ENCODE peak calls at places on chromosomes 11 and 22, in five cellular contexts. O, X, M, N and B are unnamed samples. For H3K4me1 and H3K27me3, the result is how much of the 10 kb centered on the place peaks cover.

GRCh38 chr22:42401562-42402334 is 30.5 kb downstream of the NFAM1 start:
- DNase-seq in O (no peak), X (no peak), M (no peak), N (no peak), B (no peak)

GRCh38 chr11:86761978-86762377 is 38.4 kb upstream of the PRSS23 start:
- DNase-seq in O (no peak), X (no peak), M (no peak), N (no peak), B (no peak)

GRCh38 chr11:3956748-3957147 is 101.3 kb downstream of the STIM1 start:
- DNase-seq in O (no peak), X (no peak), M (no peak), N (no peak), B (no peak)

GRCh38 chr11:23006730-23007129 is 146.5 kb upstream of the CCDC179 start:
- DNase-seq in O (no peak), X (no peak), M (no peak), N (no peak), B (no peak)

GRCh38 chr11:120212259-120212888 is 1.5 kb downstream of the OAF start:
- DNase-seq in O (no peak), X (no peak), M (no peak), N (no peak), B (no peak)

GRCh38 chr11:65611758-65612603 is 2.0 kb downstream of the MAP3K11 start:
- DNase-seq in O (no peak), X (no peak), M (no peak), N (no peak), B (no peak)

GRCh38 chr22:46590334-46590733 is 29.9 kb upstream of the GRAMD4 start:
- DNase-seq in O (no peak), X (no peak), M (no peak), N (no peak), B (no peak)

GRCh38 chr22:38069372-38070249 is 12.4 kb downstream of the PICK1 start:
- DNase-seq in O (no peak), X (peak), M (peak), N (no peak), B (no peak)

GRCh38 chr11:65436412-65437032 is 13.9 kb downstream of the NEAT1 start:
- DNase-seq in O (no peak), X (peak), M (peak), N (no peak), B (no peak)

GRCh38 chr11:112277937-112278336 is 17.3 kb upstream of the PLET1 start:
- DNase-seq in O (no peak), X (no peak), M (no peak), N (no peak), B (no peak)

GRCh38 chr11:111236355-111236754 is 9.2 kb upstream of the POU2AF2 start:
- DNase-seq in O (no peak), X (no peak), M (no peak), N (no peak), B (no peak)

GRCh38 chr22:16601437-16602223 is 9.0 kb upstream of the CCT8L2 start:
- DNase-seq in O (no peak), X (peak), M (peak), N (no peak), B (no peak)

GRCh38 chr11:47924184-47924671 is 56.1 kb upstream of the PTPRJ start:
- DNase-seq in O (no peak), X (no peak), M (no peak), N (no peak), B (no peak)

GRCh38 chr22:48340191-48340590 is 1487.5 kb downstream of the BRD1 start:
- DNase-seq in O (no peak), X (no peak), M (no peak), N (no peak), B (no peak)

GRCh38 chr11:44596541-44597276 is 31.2 kb downstream of the CD82 start:
- DNase-seq in O (no peak), X (no peak), M (no peak), N (peak), B (peak)

GRCh38 chr11:65382804-65383368 is 440 bp upstream of the SLC25A45 start:
- DNase-seq in O (no peak), X (no peak), M (no peak), N (no peak), B (no peak)

GRCh38 chr11:45853616-45854219 is 6.4 kb downstream of the CRY2 start:
- DNase-seq in O (no peak), X (peak), M (no peak), N (no peak), B (no peak)

GRCh38 chr11:14904745-14905103 is 12.7 kb upstream of the CYP2R1 start:
- DNase-seq in O (no peak), X (peak), M (peak), N (peak), B (peak)

GRCh38 chr22:44710474-44711235 is 8.7 kb downstream of the PRR5 start:
- DNase-seq in O (no peak), X (no peak), M (no peak), N (peak), B (no peak)

GRCh38 chr22:38353701-38354100 is 36.5 kb upstream of the CSNK1E start:
- DNase-seq in O (no peak), X (no peak), M (no peak), N (no peak), B (no peak)

GRCh38 chr11:134014502-134014901 is 54.4 kb upstream of the JAM3 start:
- DNase-seq in O (no peak), X (peak), M (peak), N (no peak), B (no peak)

GRCh38 chr22:21758056-21758455 is 22.5 kb upstream of the YPEL1 start:
- DNase-seq in O (no peak), X (no peak), M (no peak), N (no peak), B (no peak)

GRCh38 chr11:111707039-111707690 is 59.0 kb downstream of the PPP2R1B start:
- DNase-seq in O (no peak), X (peak), M (peak), N (no peak), B (no peak)

GRCh38 chr11:35165416-35166368 is 26.7 kb downstream of the CD44 start:
- DNase-seq in O (no peak), X (peak), M (no peak), N (peak), B (peak)

GRCh38 chr11:8756201-8756600 is 73.6 kb downstream of the RPL27A start:
- DNase-seq in O (no peak), X (no peak), M (no peak), N (no peak), B (no peak)
- H3K4me1 ChIP-seq in O (under half), X (under half), M (under half), N (under half), B (under half)

DNA sequence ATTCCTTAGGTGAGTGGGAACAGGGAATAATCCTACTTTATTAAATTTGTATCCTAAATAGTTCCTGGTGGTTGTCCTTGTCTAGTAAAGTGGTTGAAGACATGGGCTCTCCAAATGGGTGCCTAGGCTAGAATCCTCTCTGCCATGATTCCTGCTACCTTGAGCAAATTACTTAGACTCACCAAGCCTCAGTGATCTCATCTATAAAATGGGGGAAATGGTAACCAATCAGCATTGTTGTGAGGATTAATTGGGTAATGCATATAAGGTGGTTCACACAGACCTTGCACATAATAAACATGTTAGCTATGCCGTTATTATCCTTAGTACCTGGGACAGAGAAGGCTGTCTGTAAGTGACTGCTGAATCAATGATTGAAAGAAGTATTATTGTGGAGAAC is 109.9 kb downstream of the FAR1 start:
- DNase-seq in O (no peak), X (no peak), M (no peak), N (no peak), B (no peak)
- H3K27me3 ChIP-seq in O (under half), X (under half), M (under half), N (under half), B (under half)

DNA sequence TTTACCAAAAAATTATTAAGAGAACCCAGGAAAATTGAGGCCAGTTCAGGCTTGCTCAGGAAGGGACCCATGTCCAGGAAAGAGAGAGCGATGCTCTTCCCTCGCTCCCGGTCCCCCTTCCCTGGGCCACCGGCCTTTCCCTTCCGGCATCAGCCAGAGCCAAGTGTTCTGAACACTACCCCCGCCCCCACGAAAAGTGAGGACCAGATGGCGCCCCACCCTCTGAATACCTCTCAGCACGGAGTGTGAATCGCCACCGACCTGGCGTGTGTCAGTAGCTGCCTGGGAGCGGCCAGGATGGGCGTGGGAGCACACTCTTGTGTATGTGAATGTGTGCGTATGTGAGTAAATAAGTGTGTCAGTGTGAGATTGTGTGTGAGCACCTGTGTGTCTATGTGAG is 20.2 kb downstream of the RPS6KA4 start:
- DNase-seq in O (no peak), X (peak), M (no peak), N (no peak), B (no peak)
- H3K4me1 ChIP-seq in O (under half), X (under half), M (under half), N (under half), B (under half)

GRCh38 chr22:49848690-49849160 is 4.9 kb upstream of the ZBED4 start:
- DNase-seq in O (no peak), X (no peak), M (no peak), N (no peak), B (no peak)

GRCh38 chr22:49850021-49850911 is 3.4 kb upstream of the ZBED4 start:
- DNase-seq in O (no peak), X (no peak), M (no peak), N (no peak), B (no peak)

GRCh38 chr22:49847751-49848689 is 5.6 kb upstream of the ZBED4 start:
- DNase-seq in O (no peak), X (no peak), M (no peak), N (no peak), B (no peak)

GRCh38 chr22:49850959-49851815 is 2.5 kb upstream of the ZBED4 start:
- DNase-seq in O (no peak), X (no peak), M (no peak), N (no peak), B (no peak)

DNA sequence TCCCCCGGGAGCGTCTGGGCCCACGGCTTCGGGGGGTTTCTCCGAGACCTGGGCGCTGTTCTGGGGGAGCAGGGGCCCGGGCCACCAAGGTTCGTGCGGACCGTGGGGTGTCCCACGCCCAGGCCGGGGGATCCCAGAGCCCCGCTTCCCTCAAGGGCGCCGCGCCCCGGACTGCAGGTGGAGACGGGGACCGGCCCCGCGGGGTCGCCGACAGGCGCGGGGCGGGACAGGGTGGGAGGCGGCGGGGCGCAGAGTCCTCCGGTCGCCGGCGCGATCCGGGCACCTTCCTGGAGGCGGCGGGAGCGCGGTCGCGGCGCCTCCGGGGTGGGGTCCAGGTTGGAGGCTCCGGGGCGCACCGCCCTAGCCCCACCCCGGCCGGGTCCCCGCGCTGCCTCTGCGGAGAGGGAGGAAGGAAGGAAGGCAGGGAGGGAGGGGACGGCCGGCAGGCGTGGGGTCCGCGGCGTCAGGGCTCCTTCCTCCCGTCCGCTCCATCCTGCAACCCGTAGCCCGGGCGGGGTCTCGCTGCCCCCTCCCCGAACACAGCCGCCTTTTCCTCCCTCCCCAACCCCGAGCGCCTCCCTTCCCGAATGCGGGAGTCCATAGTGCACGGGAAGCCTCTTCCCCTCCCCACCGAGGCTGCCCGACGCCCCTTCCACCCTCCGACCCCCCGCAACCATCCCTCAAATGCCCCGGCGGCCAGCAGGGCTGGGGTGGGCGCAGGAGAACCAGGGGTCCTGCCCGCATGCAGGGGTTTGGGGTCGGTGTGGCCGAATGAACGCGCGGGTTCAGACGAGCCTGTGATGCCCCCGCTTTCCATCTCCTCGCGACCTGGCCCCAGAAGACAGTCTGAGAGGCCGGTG is 4.3 kb upstream of the ZBED4 start:
- DNase-seq in O (no peak), X (no peak), M (no peak), N (no peak), B (peak)
- H3K27me3 ChIP-seq in O (half or more), X (under half), M (half or more), N (under half), B (under half)

GRCh38 chr11:114091791-114092397 is 32.4 kb downstream of the ZBTB16 start:
- DNase-seq in O (no peak), X (no peak), M (no peak), N (no peak), B (no peak)
- H3K4me1 ChIP-seq in O (under half), X (under half), M (under half), N (under half), B (under half)

GRCh38 chr11:1568451-1568911 is 3.6 kb downstream of the DUSP8 start:
- DNase-seq in O (no peak), X (no peak), M (peak), N (peak), B (no peak)

GRCh38 chr11:1570531-1570895 is 1.6 kb downstream of the DUSP8 start:
- DNase-seq in O (no peak), X (no peak), M (no peak), N (no peak), B (no peak)

GRCh38 chr11:1570001-1570453 is 2.0 kb downstream of the DUSP8 start:
- DNase-seq in O (no peak), X (no peak), M (no peak), N (no peak), B (no peak)

GRCh38 chr11:1567721-1568100 is 4.4 kb downstream of the DUSP8 start:
- DNase-seq in O (no peak), X (no peak), M (no peak), N (no peak), B (no peak)

DNA sequence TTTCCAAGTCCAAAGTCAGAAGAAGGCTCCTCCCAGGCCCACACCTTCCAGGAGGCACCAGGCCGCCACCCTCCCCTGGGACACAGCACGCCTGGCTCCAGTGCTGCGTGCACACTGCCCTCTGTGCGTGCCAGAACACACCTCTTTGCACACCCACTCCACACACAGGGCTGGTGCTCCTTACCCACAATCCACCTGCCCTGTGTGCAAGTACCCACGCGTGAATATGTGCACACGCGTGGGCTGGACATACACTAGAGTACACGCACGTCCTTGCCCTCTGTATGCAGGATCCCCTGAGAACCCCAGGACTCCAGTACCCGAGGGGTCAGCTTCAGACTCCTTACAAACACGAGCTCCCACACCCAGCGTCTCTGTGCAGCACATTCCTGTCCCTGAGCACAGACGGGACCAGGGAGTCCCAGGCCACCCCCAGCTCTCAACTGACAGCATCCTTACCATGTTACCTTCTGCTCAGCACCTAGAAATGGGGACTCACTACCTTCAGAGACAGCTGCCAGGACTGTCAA is 2.8 kb downstream of the DUSP8 start:
- DNase-seq in O (no peak), X (no peak), M (peak), N (no peak), B (no peak)
- H3K27me3 ChIP-seq in O (under half), X (under half), M (under half), N (under half), B (under half)

DNA sequence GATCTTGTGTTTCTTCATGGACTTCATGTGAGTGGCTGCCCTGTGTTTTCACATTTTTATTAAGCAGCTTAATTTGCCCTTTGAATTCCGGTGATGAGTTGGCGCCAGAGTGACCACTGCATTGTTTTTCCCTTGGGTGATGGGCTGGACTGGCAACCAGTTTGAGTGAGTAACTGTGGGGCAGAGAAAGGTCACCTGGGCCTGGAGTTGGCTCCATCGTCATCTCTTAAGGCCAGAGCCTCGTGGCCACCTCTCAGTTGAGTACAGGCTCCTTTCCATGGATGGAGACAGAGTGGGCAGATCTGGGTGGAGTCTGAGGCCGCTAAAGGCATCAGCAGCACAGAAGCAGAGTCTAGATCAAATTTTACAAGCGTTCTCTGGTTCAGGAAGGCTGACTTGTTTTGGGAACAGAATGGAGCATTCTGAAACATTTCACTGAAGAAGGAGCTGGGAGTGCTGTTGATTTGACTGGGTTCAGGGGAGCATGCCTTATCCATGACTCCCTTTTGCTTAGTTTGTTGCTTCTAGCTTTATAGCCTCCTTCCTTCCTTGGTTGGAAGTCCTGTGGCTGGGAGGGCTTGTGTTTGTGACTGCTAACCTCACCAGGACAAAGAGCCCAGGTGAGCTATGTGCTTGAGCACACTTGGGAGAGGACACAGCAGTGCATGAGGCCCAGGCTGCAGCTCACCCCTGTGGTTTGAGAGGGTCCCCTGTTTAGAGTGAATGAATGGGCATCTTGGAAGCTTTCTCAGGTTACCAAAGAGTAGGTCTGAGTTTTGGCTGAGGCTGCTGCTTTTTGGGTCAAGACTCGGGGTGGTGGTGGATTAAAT is 7.8 kb downstream of the BCR start:
- DNase-seq in O (no peak), X (no peak), M (no peak), N (no peak), B (no peak)
- H3K4me1 ChIP-seq in O (under half), X (under half), M (under half), N (half or more), B (under half)

GRCh38 chr11:1729692-1730011 is 20.7 kb downstream of the IFITM10 start:
- DNase-seq in O (no peak), X (no peak), M (no peak), N (no peak), B (no peak)

GRCh38 chr11:1727861-1728260 is 22.5 kb downstream of the IFITM10 start:
- DNase-seq in O (no peak), X (no peak), M (no peak), N (no peak), B (no peak)

GRCh38 chr11:1728281-1728680 is 22.1 kb downstream of the IFITM10 start:
- DNase-seq in O (no peak), X (no peak), M (no peak), N (no peak), B (no peak)

GRCh38 chr11:1730230-1730629 is 20.2 kb downstream of the IFITM10 start:
- DNase-seq in O (no peak), X (no peak), M (no peak), N (no peak), B (no peak)

GRCh38 chr11:1728931-1729691 is 21.3 kb downstream of the IFITM10 start:
- DNase-seq in O (no peak), X (no peak), M (no peak), N (no peak), B (no peak)
- H3K27me3 ChIP-seq in O (under half), X (under half), M (under half), N (under half), B (under half)

GRCh38 chr11:12122083-12122482 is 11.7 kb downstream of the MICAL2 start:
- DNase-seq in O (no peak), X (no peak), M (peak), N (no peak), B (no peak)

GRCh38 chr11:12123177-12123576 is 12.8 kb downstream of the MICAL2 start:
- DNase-seq in O (no peak), X (no peak), M (no peak), N (no peak), B (no peak)

GRCh38 chr11:12124306-12124705 is 13.9 kb downstream of the MICAL2 start:
- DNase-seq in O (no peak), X (no peak), M (no peak), N (no peak), B (no peak)

GRCh38 chr11:12125609-12126149 is 15.3 kb downstream of the MICAL2 start:
- DNase-seq in O (no peak), X (no peak), M (no peak), N (no peak), B (no peak)

GRCh38 chr11:12123799-12124198 is 13.4 kb downstream of the MICAL2 start:
- DNase-seq in O (no peak), X (no peak), M (no peak), N (no peak), B (no peak)
- H3K4me1 ChIP-seq in O (under half), X (half or more), M (under half), N (under half), B (under half)